ENCODE peak calls at places on chromosome 14, in four cellular contexts. T is PC-3, C is fibroblast of lung, U is colonic mucosa. L is an unnamed sample. For H3K9me3, the result is how much of the 10 kb centered on the place peaks cover.

GRCh38 chr14:56284641-56285040 is 166.4 kb downstream of the PELI2 start:
- DNase-seq in C (no peak), T (no peak), U (no peak), L (no peak)

GRCh38 chr14:94641632-94641955 is 29.4 kb downstream of the SERPINA3 start:
- DNase-seq in C (no peak), T (no peak), U (no peak), L (no peak)

GRCh38 chr14:87934185-87934584 is 58.8 kb downstream of the GALC start:
- DNase-seq in U (no peak), T (peak), C (no peak), L (no peak)

GRCh38 chr14:92668266-92668973 is 80.0 kb downstream of the LGMN start:
- DNase-seq in C (no peak), U (no peak), T (no peak), L (no peak)

GRCh38 chr14:33794791-33795300 is 156.0 kb downstream of the EGLN3 start:
- DNase-seq in U (no peak), C (no peak), T (no peak), L (no peak)

GRCh38 chr14:57889245-57889644 is 23.4 kb upstream of the SLC35F4 start:
- DNase-seq in C (peak), T (peak), U (no peak), L (no peak)

GRCh38 chr14:63492391-63492790 is 50.8 kb downstream of the PPP2R5E start:
- DNase-seq in T (peak), C (peak), U (no peak), L (peak)

GRCh38 chr14:57492859-57493258 is 798 bp downstream of the CCDC198 start:
- DNase-seq in C (peak), U (no peak), T (peak), L (peak)

DNA sequence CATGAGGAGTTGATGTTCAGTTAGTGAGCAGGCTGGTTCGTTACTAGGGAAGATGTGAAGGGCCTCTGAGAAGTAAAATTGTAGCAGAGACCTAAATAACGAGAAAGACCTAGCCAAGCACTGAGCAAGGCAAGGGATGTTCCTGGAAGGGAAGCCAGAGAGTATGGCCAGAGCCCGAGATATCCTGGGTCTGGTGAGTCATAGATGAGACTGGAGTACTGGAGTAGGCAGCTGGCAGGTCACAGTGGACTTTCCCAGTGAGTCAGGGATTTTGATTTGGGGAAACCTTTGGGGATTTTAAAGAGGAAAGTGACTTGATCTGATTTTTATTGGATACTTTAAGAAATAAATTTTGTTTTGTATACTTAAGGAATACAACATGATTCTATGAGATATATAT is 369.0 kb downstream of the DIO2 start:
- DNase-seq in U (no peak), T (peak), C (peak), L (peak)
- H3K9me3 ChIP-seq in U (under half), T (under half), C (under half), L (under half)

DNA sequence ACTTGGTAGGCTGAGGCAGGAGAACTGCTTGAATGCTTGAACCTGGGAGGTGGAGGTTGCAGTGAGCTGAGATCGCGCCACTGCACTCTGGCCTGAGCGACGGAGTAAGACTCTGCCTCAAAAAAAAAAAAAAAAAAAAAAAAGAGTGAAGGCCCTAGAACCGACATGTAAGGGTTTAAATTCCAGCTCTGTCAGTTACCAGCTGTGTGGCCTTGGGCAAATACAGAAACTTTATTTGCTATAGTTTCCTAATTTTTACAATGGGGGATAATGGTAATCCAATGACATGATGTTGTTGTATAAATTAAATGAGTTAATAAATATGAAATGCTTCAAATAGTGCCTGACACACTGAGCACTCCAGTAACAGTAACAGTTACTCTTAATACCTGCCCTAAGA is 19.6 kb upstream of the PYGL start:
- DNase-seq in C (no peak), T (no peak), U (no peak), L (no peak)
- H3K9ac ChIP-seq in C (no peak), T (no peak), U (no peak), L (no peak)

GRCh38 chr14:68234101-68234905 is 414.7 kb downstream of the RAD51B start:
- DNase-seq in U (no peak), C (no peak), T (no peak), L (no peak)

GRCh38 chr14:68235011-68235410 is 415.4 kb downstream of the RAD51B start:
- DNase-seq in C (peak), T (peak), U (no peak), L (no peak)

GRCh38 chr14:68232643-68233055 is 413.1 kb downstream of the RAD51B start:
- DNase-seq in U (peak), C (peak), T (peak), L (peak)

GRCh38 chr14:68231832-68232642 is 412.5 kb downstream of the RAD51B start:
- DNase-seq in C (no peak), T (peak), U (no peak), L (peak)

GRCh38 chr14:68233385-68233784 is 413.8 kb downstream of the RAD51B start:
- DNase-seq in U (no peak), C (no peak), T (no peak), L (no peak)
- H3K4me3 ChIP-seq in U (no peak), C (no peak), T (no peak), L (no peak)

GRCh38 chr14:30179381-30180130 is 251.9 kb upstream of the PRKD1 start:
- DNase-seq in U (no peak), C (no peak), T (no peak), L (no peak)
- H3K9me3 ChIP-seq in U (under half), C (under half), T (under half), L (under half)

GRCh38 chr14:105204206-105204930 is 23.3 kb upstream of the NUDT14 start:
- DNase-seq in C (peak), U (peak), T (peak), L (no peak)

GRCh38 chr14:105203701-105204100 is 22.6 kb upstream of the NUDT14 start:
- DNase-seq in C (no peak), T (no peak), U (no peak), L (no peak)

GRCh38 chr14:105206873-105207272 is 25.8 kb upstream of the NUDT14 start:
- DNase-seq in C (no peak), U (no peak), T (no peak), L (no peak)

GRCh38 chr14:105205718-105206208 is 24.7 kb upstream of the NUDT14 start:
- DNase-seq in U (no peak), C (no peak), T (no peak), L (no peak)

GRCh38 chr14:105204931-105205717 is 24.0 kb upstream of the NUDT14 start:
- DNase-seq in C (no peak), U (no peak), T (no peak), L (no peak)
- H3K9ac ChIP-seq in C (no peak), U (peak), T (no peak), L (peak)

GRCh38 chr14:101780390-101780789 is 18.9 kb downstream of the PPP2R5C start:
- DNase-seq in C (no peak), T (no peak), U (no peak), L (no peak)
- H3K4me3 ChIP-seq in C (no peak), T (no peak), U (no peak), L (no peak)

GRCh38 chr14:106509795-106510194 is 983.4 kb downstream of the TMEM121 start:
- DNase-seq in T (no peak), C (no peak), U (no peak), L (no peak)

GRCh38 chr14:106508216-106508615 is 981.8 kb downstream of the TMEM121 start:
- DNase-seq in T (no peak), C (no peak), U (no peak), L (no peak)

GRCh38 chr14:106507354-106507753 is 981.0 kb downstream of the TMEM121 start:
- DNase-seq in C (no peak), T (no peak), U (no peak), L (no peak)

GRCh38 chr14:106509176-106509575 is 982.8 kb downstream of the TMEM121 start:
- DNase-seq in T (no peak), C (no peak), U (no peak), L (no peak)

DNA sequence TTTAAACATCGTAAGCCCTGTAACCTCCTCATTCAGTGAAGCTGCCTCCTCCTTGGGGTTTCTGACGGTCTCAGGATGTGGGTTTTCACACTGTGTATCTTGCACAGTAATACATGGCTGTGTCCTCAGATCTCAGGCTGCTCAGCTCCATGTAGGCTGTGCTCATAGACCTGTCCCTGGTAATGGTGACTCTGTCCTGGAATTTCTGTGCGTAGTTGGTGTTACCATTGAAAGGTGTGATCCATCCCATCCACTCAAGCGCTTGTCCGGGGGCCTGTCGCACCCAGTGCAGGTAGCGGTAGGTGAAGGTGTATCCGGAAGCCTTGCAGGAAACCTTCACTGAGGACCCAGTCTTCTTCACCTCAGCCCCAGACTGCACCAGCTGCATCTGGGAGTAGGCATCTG is 980.5 kb downstream of the TMEM121 start:
- DNase-seq in C (no peak), T (no peak), U (peak), L (no peak)
- H3K9me3 ChIP-seq in C (under half), T (under half), U (under half), L (under half)

GRCh38 chr14:24411468-24412454 is 13.0 kb downstream of the NYNRIN start:
- DNase-seq in C (peak), U (no peak), T (peak), L (peak)
- H3K9ac ChIP-seq in C (no peak), U (no peak), T (no peak), L (no peak)

DNA sequence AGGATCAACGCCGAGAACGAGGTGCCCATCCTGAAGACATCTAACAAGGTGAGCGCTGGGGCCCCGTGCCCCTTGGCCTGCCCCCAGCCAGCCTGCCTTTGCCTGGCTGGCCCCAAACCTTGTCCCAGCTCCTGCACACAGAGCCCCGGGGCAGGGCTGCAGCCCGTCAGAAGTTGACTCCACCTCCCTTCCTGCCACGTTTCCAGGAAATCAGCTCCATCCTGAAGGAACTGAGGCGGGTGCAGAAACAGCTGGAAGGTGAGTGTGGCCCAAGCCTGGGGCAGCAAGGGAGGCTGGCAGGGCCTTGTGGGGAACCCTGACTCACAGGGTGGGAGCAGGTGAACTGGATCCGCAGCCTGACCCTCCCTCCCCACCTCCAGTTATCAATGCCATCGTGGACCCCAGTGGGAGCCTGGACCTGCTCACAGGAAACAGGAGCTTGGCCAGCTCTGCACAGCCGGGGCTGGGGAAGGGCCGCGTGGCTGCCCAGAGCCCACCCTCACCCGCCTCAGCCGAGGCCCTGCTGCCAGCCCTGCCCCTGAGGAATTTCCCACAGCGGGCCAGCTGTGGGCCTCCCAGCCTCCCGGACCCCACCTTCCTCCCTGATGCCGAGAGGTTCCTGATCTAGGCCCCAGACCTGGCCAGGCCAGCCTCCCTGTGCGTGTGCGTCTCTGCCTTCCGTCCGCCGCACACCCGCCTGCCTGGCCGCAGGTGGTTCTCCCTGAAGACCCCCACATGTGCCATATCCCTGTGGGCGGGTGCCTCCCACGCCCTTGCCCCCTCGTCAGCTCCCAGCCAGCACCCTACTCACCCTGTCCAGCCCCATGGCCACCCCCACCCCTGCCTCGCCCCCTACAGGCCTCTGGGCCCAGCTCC is 29.5 kb downstream of the CEP170B start:
- DNase-seq in U (no peak), C (no peak), T (no peak), L (no peak)
- H3K4me3 ChIP-seq in U (no peak), C (no peak), T (no peak), L (no peak)

GRCh38 chr14:104200591-104200990 is 62.2 kb downstream of the KIF26A start:
- DNase-seq in T (no peak), C (no peak), U (no peak), L (no peak)
- H3K9me3 ChIP-seq in T (under half), C (under half), U (under half), L (under half)

L was measured in adipocyte.